ENCODE peak calls at places on chromosomes 16 and 17, in nine cellular contexts. One of them, this sample, is unnamed.

GRCh38 chr16:30005341-30006094 is 5.3 kb downstream of the DOC2A start:
- DNase-seq in endothelial cell: peak; percentile 64
- DNase-seq in CD4-positive, alpha-beta memory T cell: peak; percentile 47
- DNase-seq in mesenchymal stem cell: peak; percentile 49
- DNase-seq in mucosa of descending colon: peak; percentile 45
- DNase-seq in H9: no peak
- DNase-seq in HCT116: no peak
- DNase-seq in activated T-cell treated with anti-CD3 and anti-CD28 coated beads, Interleukin-2, amount 50 U/mL, for 72 hours: peak; percentile 41
- DNase-seq in stimulated activated CD4-positive, alpha-beta T cell treated with anti-CD3 and anti-CD28 coated beads, TNF-alpha, amount 100 ng/mL, for 4 hours: no peak
- DNase-seq in this sample: peak; percentile 31

GRCh38 chr16:67213197-67214019 is 13.5 kb upstream of the TMEM208 start:
- DNase-seq in mucosa of descending colon: no peak
- DNase-seq in H9: no peak
- DNase-seq in HCT116: no peak
- DNase-seq in CD4-positive, alpha-beta memory T cell: no peak
- DNase-seq in activated T-cell treated with anti-CD3 and anti-CD28 coated beads, Interleukin-2, amount 50 U/mL, for 72 hours: no peak
- DNase-seq in stimulated activated CD4-positive, alpha-beta T cell treated with anti-CD3 and anti-CD28 coated beads, TNF-alpha, amount 100 ng/mL, for 4 hours: no peak
- DNase-seq in mesenchymal stem cell: no peak
- DNase-seq in endothelial cell: no peak
- DNase-seq in this sample: no peak

GRCh38 chr16:17364319-17365210 is 106.2 kb downstream of the XYLT1 start:
- DNase-seq in CD4-positive, alpha-beta memory T cell: peak; percentile 87
- DNase-seq in HCT116: no peak
- DNase-seq in H9: no peak
- DNase-seq in mucosa of descending colon: no peak
- DNase-seq in endothelial cell: no peak
- DNase-seq in mesenchymal stem cell: no peak
- DNase-seq in activated T-cell treated with anti-CD3 and anti-CD28 coated beads, Interleukin-2, amount 50 U/mL, for 72 hours: peak; percentile 43
- DNase-seq in stimulated activated CD4-positive, alpha-beta T cell treated with anti-CD3 and anti-CD28 coated beads, TNF-alpha, amount 100 ng/mL, for 4 hours: peak; percentile 33
- DNase-seq in this sample: no peak

GRCh38 chr16:54143934-54144333 is 142.7 kb downstream of the IRX3 start:
- DNase-seq in H9: no peak
- DNase-seq in mucosa of descending colon: no peak
- DNase-seq in CD4-positive, alpha-beta memory T cell: no peak
- DNase-seq in HCT116: no peak
- DNase-seq in stimulated activated CD4-positive, alpha-beta T cell treated with anti-CD3 and anti-CD28 coated beads, TNF-alpha, amount 100 ng/mL, for 4 hours: no peak
- DNase-seq in mesenchymal stem cell: no peak
- DNase-seq in endothelial cell: no peak
- DNase-seq in activated T-cell treated with anti-CD3 and anti-CD28 coated beads, Interleukin-2, amount 50 U/mL, for 72 hours: no peak
- DNase-seq in this sample: no peak

GRCh38 chr16:30119428-30119827 is 3.6 kb downstream of the MAPK3 start:
- DNase-seq in activated T-cell treated with anti-CD3 and anti-CD28 coated beads, Interleukin-2, amount 50 U/mL, for 72 hours: no peak
- DNase-seq in CD4-positive, alpha-beta memory T cell: no peak
- DNase-seq in H9: no peak
- DNase-seq in HCT116: no peak
- DNase-seq in endothelial cell: no peak
- DNase-seq in stimulated activated CD4-positive, alpha-beta T cell treated with anti-CD3 and anti-CD28 coated beads, TNF-alpha, amount 100 ng/mL, for 4 hours: no peak
- DNase-seq in mucosa of descending colon: no peak
- DNase-seq in mesenchymal stem cell: no peak
- DNase-seq in this sample: no peak

GRCh38 chr16:88591577-88592021 is 21.4 kb downstream of the ZC3H18 start:
- DNase-seq in HCT116: no peak
- DNase-seq in mucosa of descending colon: peak; percentile 26
- DNase-seq in CD4-positive, alpha-beta memory T cell: no peak
- DNase-seq in stimulated activated CD4-positive, alpha-beta T cell treated with anti-CD3 and anti-CD28 coated beads, TNF-alpha, amount 100 ng/mL, for 4 hours: no peak
- DNase-seq in activated T-cell treated with anti-CD3 and anti-CD28 coated beads, Interleukin-2, amount 50 U/mL, for 72 hours: peak; percentile 65
- DNase-seq in H9: no peak
- DNase-seq in mesenchymal stem cell: no peak
- DNase-seq in endothelial cell: no peak
- DNase-seq in this sample: no peak

GRCh38 chr17:76179496-76180467 is 38.7 kb upstream of the FOXJ1 start:
- DNase-seq in mesenchymal stem cell: peak; percentile 37
- DNase-seq in stimulated activated CD4-positive, alpha-beta T cell treated with anti-CD3 and anti-CD28 coated beads, TNF-alpha, amount 100 ng/mL, for 4 hours: no peak
- DNase-seq in activated T-cell treated with anti-CD3 and anti-CD28 coated beads, Interleukin-2, amount 50 U/mL, for 72 hours: peak; percentile 55
- DNase-seq in CD4-positive, alpha-beta memory T cell: peak; percentile 62
- DNase-seq in mucosa of descending colon: no peak
- DNase-seq in H9: no peak
- DNase-seq in HCT116: no peak
- DNase-seq in endothelial cell: no peak
- DNase-seq in this sample: no peak

GRCh38 chr16:8966781-8967436 is 3.2 kb upstream of the USP7 start:
- DNase-seq in H9: no peak
- DNase-seq in endothelial cell: no peak
- DNase-seq in mesenchymal stem cell: no peak
- DNase-seq in activated T-cell treated with anti-CD3 and anti-CD28 coated beads, Interleukin-2, amount 50 U/mL, for 72 hours: no peak
- DNase-seq in CD4-positive, alpha-beta memory T cell: no peak
- DNase-seq in HCT116: no peak
- DNase-seq in mucosa of descending colon: peak; percentile 58
- DNase-seq in stimulated activated CD4-positive, alpha-beta T cell treated with anti-CD3 and anti-CD28 coated beads, TNF-alpha, amount 100 ng/mL, for 4 hours: no peak
- DNase-seq in this sample: no peak

GRCh38 chr17:781920-782731 is at the start of the genes GLOD4 and MRM3:
- DNase-seq in endothelial cell: peak; percentile 95
- DNase-seq in mesenchymal stem cell: peak; percentile 90
- DNase-seq in H9: peak; percentile 92
- DNase-seq in stimulated activated CD4-positive, alpha-beta T cell treated with anti-CD3 and anti-CD28 coated beads, TNF-alpha, amount 100 ng/mL, for 4 hours: peak; percentile 88
- DNase-seq in HCT116: peak; percentile 70
- DNase-seq in activated T-cell treated with anti-CD3 and anti-CD28 coated beads, Interleukin-2, amount 50 U/mL, for 72 hours: peak; percentile 97
- DNase-seq in CD4-positive, alpha-beta memory T cell: peak; percentile 95
- DNase-seq in mucosa of descending colon: peak; percentile 97
- DNase-seq in this sample: peak; percentile 92

GRCh38 chr16:31355701-31356100 is 725 bp downstream of the ITGAX start:
- DNase-seq in HCT116: no peak
- DNase-seq in stimulated activated CD4-positive, alpha-beta T cell treated with anti-CD3 and anti-CD28 coated beads, TNF-alpha, amount 100 ng/mL, for 4 hours: no peak
- DNase-seq in H9: no peak
- DNase-seq in activated T-cell treated with anti-CD3 and anti-CD28 coated beads, Interleukin-2, amount 50 U/mL, for 72 hours: no peak
- DNase-seq in mucosa of descending colon: no peak
- DNase-seq in endothelial cell: no peak
- DNase-seq in CD4-positive, alpha-beta memory T cell: no peak
- DNase-seq in mesenchymal stem cell: no peak
- DNase-seq in this sample: no peak

GRCh38 chr16:56848056-56848936 is 16.7 kb upstream of the SLC12A3 start:
- DNase-seq in HCT116: no peak
- DNase-seq in mucosa of descending colon: no peak
- DNase-seq in activated T-cell treated with anti-CD3 and anti-CD28 coated beads, Interleukin-2, amount 50 U/mL, for 72 hours: peak; percentile 30
- DNase-seq in endothelial cell: no peak
- DNase-seq in H9: no peak
- DNase-seq in stimulated activated CD4-positive, alpha-beta T cell treated with anti-CD3 and anti-CD28 coated beads, TNF-alpha, amount 100 ng/mL, for 4 hours: no peak
- DNase-seq in mesenchymal stem cell: peak; percentile 65
- DNase-seq in CD4-positive, alpha-beta memory T cell: no peak
- DNase-seq in this sample: peak; percentile 34

GRCh38 chr17:55230716-55231115 is 34.0 kb upstream of the HLF start:
- DNase-seq in endothelial cell: no peak
- DNase-seq in activated T-cell treated with anti-CD3 and anti-CD28 coated beads, Interleukin-2, amount 50 U/mL, for 72 hours: no peak
- DNase-seq in CD4-positive, alpha-beta memory T cell: no peak
- DNase-seq in mucosa of descending colon: no peak
- DNase-seq in HCT116: no peak
- DNase-seq in stimulated activated CD4-positive, alpha-beta T cell treated with anti-CD3 and anti-CD28 coated beads, TNF-alpha, amount 100 ng/mL, for 4 hours: no peak
- DNase-seq in H9: no peak
- DNase-seq in mesenchymal stem cell: no peak
- DNase-seq in this sample: no peak

GRCh38 chr16:28264656-28265055 is 27.7 kb upstream of the SBK1 start:
- DNase-seq in mucosa of descending colon: peak; percentile 63
- DNase-seq in mesenchymal stem cell: peak; percentile 12
- DNase-seq in H9: peak; percentile 36
- DNase-seq in activated T-cell treated with anti-CD3 and anti-CD28 coated beads, Interleukin-2, amount 50 U/mL, for 72 hours: no peak
- DNase-seq in endothelial cell: no peak
- DNase-seq in CD4-positive, alpha-beta memory T cell: no peak
- DNase-seq in HCT116: no peak
- DNase-seq in stimulated activated CD4-positive, alpha-beta T cell treated with anti-CD3 and anti-CD28 coated beads, TNF-alpha, amount 100 ng/mL, for 4 hours: no peak
- DNase-seq in this sample: no peak

GRCh38 chr16:88662222-88662842 is 559 bp downstream of the MVD start:
- DNase-seq in activated T-cell treated with anti-CD3 and anti-CD28 coated beads, Interleukin-2, amount 50 U/mL, for 72 hours: no peak
- DNase-seq in stimulated activated CD4-positive, alpha-beta T cell treated with anti-CD3 and anti-CD28 coated beads, TNF-alpha, amount 100 ng/mL, for 4 hours: no peak
- DNase-seq in mesenchymal stem cell: peak; percentile 22
- DNase-seq in CD4-positive, alpha-beta memory T cell: no peak
- DNase-seq in mucosa of descending colon: peak; percentile 52
- DNase-seq in endothelial cell: no peak
- DNase-seq in H9: peak; percentile 32
- DNase-seq in HCT116: no peak
- DNase-seq in this sample: no peak

GRCh38 chr17:79792984-79793923 is 3.6 kb downstream of the CBX8 start:
- DNase-seq in mesenchymal stem cell: peak; percentile 97
- DNase-seq in endothelial cell: no peak
- DNase-seq in HCT116: no peak
- DNase-seq in stimulated activated CD4-positive, alpha-beta T cell treated with anti-CD3 and anti-CD28 coated beads, TNF-alpha, amount 100 ng/mL, for 4 hours: no peak
- DNase-seq in CD4-positive, alpha-beta memory T cell: no peak
- DNase-seq in H9: no peak
- DNase-seq in activated T-cell treated with anti-CD3 and anti-CD28 coated beads, Interleukin-2, amount 50 U/mL, for 72 hours: no peak
- DNase-seq in mucosa of descending colon: no peak
- DNase-seq in this sample: no peak

GRCh38 chr17:79923974-79924638 is 84.9 kb upstream of the CBX4 start:
- DNase-seq in CD4-positive, alpha-beta memory T cell: no peak
- DNase-seq in mesenchymal stem cell: peak; percentile 41
- DNase-seq in endothelial cell: peak; percentile 95
- DNase-seq in stimulated activated CD4-positive, alpha-beta T cell treated with anti-CD3 and anti-CD28 coated beads, TNF-alpha, amount 100 ng/mL, for 4 hours: no peak
- DNase-seq in H9: peak; percentile 94
- DNase-seq in activated T-cell treated with anti-CD3 and anti-CD28 coated beads, Interleukin-2, amount 50 U/mL, for 72 hours: peak; percentile 75
- DNase-seq in mucosa of descending colon: peak; percentile 74
- DNase-seq in HCT116: peak; percentile 52
- DNase-seq in this sample: no peak

GRCh38 chr16:56551796-56552738 is 12.8 kb upstream of the MT4 start:
- DNase-seq in CD4-positive, alpha-beta memory T cell: no peak
- DNase-seq in endothelial cell: no peak
- DNase-seq in mesenchymal stem cell: no peak
- DNase-seq in mucosa of descending colon: peak; percentile 34
- DNase-seq in H9: no peak
- DNase-seq in stimulated activated CD4-positive, alpha-beta T cell treated with anti-CD3 and anti-CD28 coated beads, TNF-alpha, amount 100 ng/mL, for 4 hours: no peak
- DNase-seq in HCT116: no peak
- DNase-seq in activated T-cell treated with anti-CD3 and anti-CD28 coated beads, Interleukin-2, amount 50 U/mL, for 72 hours: no peak
- DNase-seq in this sample: no peak

GRCh38 chr17:82678265-82678891 is 20.1 kb downstream of the RAB40B start:
- DNase-seq in stimulated activated CD4-positive, alpha-beta T cell treated with anti-CD3 and anti-CD28 coated beads, TNF-alpha, amount 100 ng/mL, for 4 hours: no peak
- DNase-seq in mesenchymal stem cell: no peak
- DNase-seq in CD4-positive, alpha-beta memory T cell: no peak
- DNase-seq in HCT116: no peak
- DNase-seq in mucosa of descending colon: no peak
- DNase-seq in activated T-cell treated with anti-CD3 and anti-CD28 coated beads, Interleukin-2, amount 50 U/mL, for 72 hours: no peak
- DNase-seq in H9: no peak
- DNase-seq in endothelial cell: no peak
- DNase-seq in this sample: no peak

GRCh38 chr17:79546386-79546785 is 64.5 kb downstream of the RBFOX3 start:
- DNase-seq in HCT116: no peak
- DNase-seq in mucosa of descending colon: no peak
- DNase-seq in CD4-positive, alpha-beta memory T cell: no peak
- DNase-seq in activated T-cell treated with anti-CD3 and anti-CD28 coated beads, Interleukin-2, amount 50 U/mL, for 72 hours: no peak
- DNase-seq in stimulated activated CD4-positive, alpha-beta T cell treated with anti-CD3 and anti-CD28 coated beads, TNF-alpha, amount 100 ng/mL, for 4 hours: no peak
- DNase-seq in endothelial cell: no peak
- DNase-seq in mesenchymal stem cell: no peak
- DNase-seq in H9: no peak
- DNase-seq in this sample: no peak

GRCh38 chr17:44901323-44901965 is 2.2 kb upstream of the EFTUD2 start:
- DNase-seq in stimulated activated CD4-positive, alpha-beta T cell treated with anti-CD3 and anti-CD28 coated beads, TNF-alpha, amount 100 ng/mL, for 4 hours: no peak
- DNase-seq in mesenchymal stem cell: peak; percentile 86
- DNase-seq in activated T-cell treated with anti-CD3 and anti-CD28 coated beads, Interleukin-2, amount 50 U/mL, for 72 hours: no peak
- DNase-seq in endothelial cell: no peak
- DNase-seq in CD4-positive, alpha-beta memory T cell: no peak
- DNase-seq in HCT116: no peak
- DNase-seq in H9: no peak
- DNase-seq in mucosa of descending colon: no peak
- DNase-seq in this sample: no peak

GRCh38 chr17:44906010-44906646 is 6.9 kb upstream of the EFTUD2 start:
- DNase-seq in CD4-positive, alpha-beta memory T cell: no peak
- DNase-seq in activated T-cell treated with anti-CD3 and anti-CD28 coated beads, Interleukin-2, amount 50 U/mL, for 72 hours: no peak
- DNase-seq in HCT116: peak; percentile 42
- DNase-seq in mucosa of descending colon: no peak
- DNase-seq in H9: peak; percentile 37
- DNase-seq in endothelial cell: no peak
- DNase-seq in stimulated activated CD4-positive, alpha-beta T cell treated with anti-CD3 and anti-CD28 coated beads, TNF-alpha, amount 100 ng/mL, for 4 hours: no peak
- DNase-seq in mesenchymal stem cell: peak; percentile 98
- DNase-seq in this sample: no peak